ENCODE peak calls at places on chromosomes 3 and 15, in six cellular contexts. E is activated T-cell treated with anti-CD3 and anti-CD28 coated beads for 1 hour; A is activated T-helper 1 cell treated with anti-CD3 and anti-CD28 coated beads, Interleukin-12 subunit alpha, Interleukin-12 subunit beta, Interleukin-2, Interleukin-4 antibody, amounts not matched to agents 30 ng/mL and 10 ng/mL and 1 ng/mL, durations not matched to agents 14 hours and 24 hours and 36 hours; T is stimulated activated CD4-positive, alpha-beta T cell treated with anti-CD3 and anti-CD28 coated beads, TNF-alpha, amount 100 ng/mL, for 24 hours; V is GM20000; W is activated T-helper 9 cell treated with anti-CD3 and anti-CD28 coated beads, Interleukin-2, amount 50 U/mL, for 16 hours. R is an unnamed sample.

GRCh38 chr15:90040618-90041017 is 39.5 kb downstream of the ZNF710 start:
- DNase-seq in V (no peak), W (no peak), A (no peak), E (no peak), T (no peak), R (no peak)

GRCh38 chr15:43420876-43421275 is 50.0 kb downstream of the TUBGCP4 start:
- DNase-seq in W (no peak), T (no peak), A (no peak), E (no peak), V (no peak), R (no peak)

GRCh38 chr3:13152826-13153710 is 79.8 kb upstream of the IQSEC1 start:
- DNase-seq in V (no peak), E (no peak), W (no peak), T (no peak), A (no peak), R (no peak)

GRCh38 chr15:57667171-57667924 is 39.2 kb upstream of the POLR2M start:
- DNase-seq in W (no peak), T (no peak), E (no peak), A (no peak), V (no peak), R (no peak)

GRCh38 chr15:98398886-98399285 is 249.5 kb upstream of the IGF1R start:
- DNase-seq in T (no peak), A (no peak), V (no peak), E (no peak), W (no peak), R (no peak)

GRCh38 chr15:40084657-40085056 is 24.0 kb downstream of the BMF start:
- DNase-seq in V (no peak), E (no peak), A (no peak), T (no peak), W (no peak), R (no peak)

GRCh38 chr3:8741581-8742355 is 8.2 kb downstream of the CAV3 start:
- DNase-seq in E (no peak), T (no peak), A (no peak), V (no peak), W (no peak), R (no peak)

GRCh38 chr15:74954515-74954914 is 2.1 kb downstream of the RPP25 start:
- DNase-seq in E (no peak), W (no peak), A (no peak), T (no peak), V (no peak), R (no peak)

GRCh38 chr15:67048281-67049279 is 16.8 kb upstream of the SMAD3 start:
- DNase-seq in A (no peak), V (no peak), W (no peak), E (no peak), T (no peak), R (no peak)

GRCh38 chr3:13529196-13529975 is 19.5 kb upstream of the FBLN2 start:
- DNase-seq in T (no peak), V (no peak), A (no peak), W (no peak), E (no peak), R (no peak)

GRCh38 chr3:101484805-101485620 is 28.0 kb downstream of the SENP7 start:
- DNase-seq in A (no peak), T (no peak), W (no peak), V (no peak), E (no peak), R (no peak)

GRCh38 chr15:34914316-34914715 is 55.2 kb downstream of the AQR start:
- DNase-seq in V (no peak), W (no peak), A (no peak), E (no peak), T (no peak), R (no peak)

GRCh38 chr3:170520996-170521395 is 64.9 kb downstream of the SLC7A14 start:
- DNase-seq in W (no peak), A (no peak), E (no peak), V (no peak), T (no peak), R (no peak)

GRCh38 chr15:68228143-68228970 is 1.2 kb downstream of the CLN6 start:
- DNase-seq in V (peak), E (no peak), T (no peak), A (no peak), W (no peak), R (no peak)

GRCh38 chr3:49883992-49884391 is 14.3 kb upstream of the CAMKV start:
- DNase-seq in W (no peak), T (no peak), A (no peak), E (no peak), V (no peak), R (no peak)

GRCh38 chr15:62392411-62392810 is 227.3 kb upstream of the C2CD4B start:
- DNase-seq in W (no peak), A (peak), V (peak), E (no peak), T (no peak), R (no peak)

GRCh38 chr3:124492824-124493223 is 237.4 kb upstream of the UMPS start:
- DNase-seq in A (no peak), V (peak), W (no peak), T (peak), E (no peak), R (no peak)